ENCODE peak calls at places on chromosomes 3 and 15, in nine cellular contexts. T, P, W, G, L, Z, Q, N and X are unnamed samples.

GRCh38 chr3:16906679-16907078 is 21.9 kb downstream of the PLCL2 start:
- DNase-seq in T (peak), P (peak), W (no peak), G (no peak), L (peak), Z (peak), Q (peak), N (no peak), X (no peak)

GRCh38 chr3:162021206-162021605 is 524.6 kb downstream of the OTOL1 start:
- DNase-seq in T (no peak), P (no peak), W (no peak), G (no peak), L (no peak), Z (no peak), Q (peak), N (no peak), X (no peak)

GRCh38 chr15:63506537-63507035 is 2.2 kb downstream of the USP3 start:
- DNase-seq in T (no peak), P (no peak), W (no peak), G (no peak), L (no peak), Z (no peak), Q (no peak), N (no peak), X (no peak)

GRCh38 chr15:77224352-77224751 is 153.4 kb upstream of the TSPAN3 start:
- DNase-seq in T (no peak), P (no peak), W (no peak), G (no peak), L (no peak), Z (no peak), Q (no peak), N (no peak), X (no peak)

GRCh38 chr15:85600001-85600400 is 194.7 kb downstream of the KLHL25 start:
- DNase-seq in T (no peak), P (no peak), W (no peak), G (no peak), L (no peak), Z (no peak), Q (no peak), N (no peak), X (no peak)

GRCh38 chr15:89662893-89663673 is 7.8 kb upstream of the KIF7 start:
- DNase-seq in T (peak), P (peak), W (peak), G (peak), L (peak), Z (peak), Q (peak), N (no peak), X (peak)

GRCh38 chr3:46861996-46862688 is 1.1 kb downstream of the MYL3 start:
- DNase-seq in T (peak), P (no peak), W (no peak), G (peak), L (no peak), Z (peak), Q (no peak), N (no peak), X (no peak)

GRCh38 chr3:8839607-8840325 is 70.4 kb upstream of the OXTR start:
- DNase-seq in T (no peak), P (no peak), W (no peak), G (no peak), L (no peak), Z (no peak), Q (peak), N (no peak), X (no peak)

GRCh38 chr3:177481329-177481728 is 284.0 kb upstream of the TBL1XR1 start:
- DNase-seq in T (no peak), P (no peak), W (no peak), G (no peak), L (no peak), Z (no peak), Q (no peak), N (no peak), X (no peak)

GRCh38 chr15:72306211-72306785 is 13.7 kb downstream of the CELF6 start:
- DNase-seq in T (no peak), P (peak), W (no peak), G (peak), L (peak), Z (no peak), Q (peak), N (peak), X (no peak)

GRCh38 chr3:38627956-38628355 is 21.5 kb downstream of the SCN5A start:
- DNase-seq in T (no peak), P (no peak), W (no peak), G (no peak), L (peak), Z (no peak), Q (no peak), N (no peak), X (no peak)

GRCh38 chr3:136141891-136142290 is 54.2 kb downstream of the MSL2 start:
- DNase-seq in T (no peak), P (no peak), W (no peak), G (no peak), L (no peak), Z (no peak), Q (peak), N (no peak), X (no peak)

GRCh38 chr3:48086736-48087470 is 70.7 kb upstream of the MAP4 start:
- DNase-seq in T (no peak), P (peak), W (peak), G (no peak), L (peak), Z (no peak), Q (peak), N (no peak), X (peak)

GRCh38 chr15:47711654-47712053 is 5.7 kb upstream of the SEMA6D start:
- DNase-seq in T (no peak), P (no peak), W (no peak), G (no peak), L (peak), Z (no peak), Q (no peak), N (no peak), X (no peak)

GRCh38 chr3:194132465-194133358 is 3.2 kb upstream of the HES1 start:
- DNase-seq in T (no peak), P (no peak), W (no peak), G (peak), L (no peak), Z (no peak), Q (no peak), N (no peak), X (no peak)

GRCh38 chr15:69679623-69680228 is 227.1 kb downstream of the RPLP1 start:
- DNase-seq in T (no peak), P (no peak), W (no peak), G (no peak), L (no peak), Z (no peak), Q (no peak), N (peak), X (no peak)

GRCh38 chr3:65883614-65884013 is 155.1 kb downstream of the MAGI1 start:
- DNase-seq in T (no peak), P (no peak), W (no peak), G (no peak), L (peak), Z (no peak), Q (peak), N (no peak), X (no peak)

GRCh38 chr3:120114981-120115380 is 20.7 kb upstream of the GSK3B start:
- DNase-seq in T (no peak), P (no peak), W (no peak), G (no peak), L (no peak), Z (no peak), Q (peak), N (no peak), X (no peak)

GRCh38 chr3:177351757-177352158 is 154.5 kb upstream of the TBL1XR1 start:
- DNase-seq in T (no peak), P (no peak), W (no peak), G (no peak), L (no peak), Z (no peak), Q (no peak), N (peak), X (no peak)

GRCh38 chr15:62624541-62625399 is 417.8 kb upstream of the TPM1 start:
- DNase-seq in T (peak), P (peak), W (peak), G (no peak), L (peak), Z (no peak), Q (peak), N (peak), X (no peak)

GRCh38 chr15:55789066-55789660 is 46.2 kb upstream of the PRTG start:
- DNase-seq in T (no peak), P (no peak), W (no peak), G (no peak), L (no peak), Z (no peak), Q (no peak), N (no peak), X (no peak)

GRCh38 chr3:21484323-21485154 is 266.5 kb downstream of the ZNF385D start:
- DNase-seq in T (no peak), P (peak), W (peak), G (no peak), L (peak), Z (peak), Q (peak), N (no peak), X (peak)

GRCh38 chr3:140288575-140288974 is 353.6 kb downstream of the CLSTN2 start:
- DNase-seq in T (no peak), P (no peak), W (no peak), G (no peak), L (no peak), Z (no peak), Q (no peak), N (no peak), X (no peak)

GRCh38 chr3:113097821-113098516 is 107.2 kb downstream of the GTPBP8 start:
- DNase-seq in T (no peak), P (peak), W (peak), G (no peak), L (peak), Z (no peak), Q (peak), N (no peak), X (peak)

GRCh38 chr15:99961011-99961441 is 227.8 kb upstream of the LYSMD4 start:
- DNase-seq in T (no peak), P (no peak), W (no peak), G (peak), L (peak), Z (peak), Q (no peak), N (no peak), X (no peak)

GRCh38 chr3:33006571-33007286 is 55.3 kb downstream of the CCR4 start:
- DNase-seq in T (no peak), P (no peak), W (no peak), G (no peak), L (no peak), Z (no peak), Q (peak), N (no peak), X (no peak)

DNA sequence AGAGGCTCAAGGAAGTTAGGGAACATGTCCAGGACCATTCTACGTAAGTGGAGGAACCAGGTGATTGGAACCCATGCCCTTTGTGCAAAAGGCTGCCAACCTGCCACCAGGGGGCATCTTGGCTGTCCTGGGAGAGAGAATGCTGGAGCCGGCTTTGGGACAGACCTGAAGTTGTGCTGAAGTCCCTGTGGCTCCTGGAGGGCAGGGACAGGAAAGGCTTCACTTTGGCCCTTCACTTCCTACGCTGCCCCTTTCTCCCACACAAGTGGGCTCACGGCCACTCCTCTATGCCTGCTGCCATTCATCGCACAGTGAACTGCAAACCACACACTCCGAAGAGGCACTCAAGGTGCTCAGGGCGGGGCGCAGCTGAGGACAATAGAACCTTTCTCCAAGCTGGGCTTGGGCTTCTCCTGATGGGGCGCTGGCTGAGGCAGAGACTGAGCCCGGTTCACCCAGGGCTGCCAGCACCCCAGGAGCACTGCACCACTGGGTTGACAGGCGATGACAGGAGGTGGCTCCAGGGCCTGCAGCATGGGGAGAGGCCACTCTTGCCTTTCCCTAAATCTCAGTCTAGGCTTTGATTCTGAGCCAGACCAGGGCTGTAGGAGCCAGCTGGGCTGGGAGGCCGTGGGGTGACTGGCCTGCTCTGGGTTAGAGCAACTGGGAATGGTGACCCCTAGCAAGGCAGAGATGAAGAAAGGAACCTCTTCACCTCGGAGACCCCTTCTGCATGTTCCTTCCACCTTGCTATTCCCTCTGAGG is 8.4 kb downstream of the SHF start:
- DNase-seq in T (no peak), P (no peak), W (no peak), G (no peak), L (no peak), Z (peak), Q (no peak), N (no peak), X (no peak)
- TF ChIP-seq CTCF in T (no peak), P (peak), W (peak), G (peak), L (peak), Z (peak), Q (peak), N (peak), X (peak)

GRCh38 chr3:56799251-56799882 is 2.4 kb downstream of the ARHGEF3 start:
- DNase-seq in T (peak), P (no peak), W (peak), G (no peak), L (peak), Z (no peak), Q (peak), N (peak), X (no peak)
- H3K4me3 ChIP-seq in T (peak), P (no peak), W (peak), G (peak), L (peak), Z (peak), Q (no peak), N (peak), X (no peak)

GRCh38 chr15:35750051-35750450 is 204.1 kb upstream of the DPH6 start:
- DNase-seq in T (no peak), P (no peak), W (no peak), G (no peak), L (no peak), Z (no peak), Q (no peak), N (no peak), X (no peak)

GRCh38 chr15:35748105-35748504 is 202.1 kb upstream of the DPH6 start:
- DNase-seq in T (no peak), P (no peak), W (no peak), G (no peak), L (no peak), Z (no peak), Q (no peak), N (no peak), X (no peak)

GRCh38 chr15:35753486-35753885 is 207.5 kb upstream of the DPH6 start:
- DNase-seq in T (no peak), P (peak), W (peak), G (no peak), L (peak), Z (no peak), Q (peak), N (no peak), X (no peak)

GRCh38 chr15:35752134-35752466 is 206.1 kb upstream of the DPH6 start:
- DNase-seq in T (no peak), P (no peak), W (no peak), G (no peak), L (no peak), Z (no peak), Q (no peak), N (no peak), X (no peak)

GRCh38 chr15:35751421-35752133 is 205.6 kb upstream of the DPH6 start:
- DNase-seq in T (peak), P (peak), W (no peak), G (peak), L (peak), Z (peak), Q (peak), N (no peak), X (no peak)
- TF ChIP-seq CTCF in T (peak), P (peak), W (peak), G (peak), L (peak), Z (peak), Q (peak), N (peak), X (peak)

GRCh38 chr3:151721294-151721693 is 12.4 kb upstream of the AADACL2 start:
- DNase-seq in T (no peak), P (no peak), W (no peak), G (no peak), L (no peak), Z (no peak), Q (no peak), N (no peak), X (no peak)
- H3K4me3 ChIP-seq in T (no peak), P (no peak), W (no peak), G (no peak), L (no peak), Z (no peak), Q (no peak), N (no peak), X (no peak)

GRCh38 chr15:29208352-29208751 is 61.3 kb downstream of the NSMCE3 start:
- DNase-seq in T (no peak), P (peak), W (no peak), G (no peak), L (peak), Z (no peak), Q (no peak), N (no peak), X (no peak)
- TF ChIP-seq CTCF in T (no peak), P (no peak), W (no peak), G (no peak), L (no peak), Z (no peak), Q (no peak), N (no peak), X (no peak)

GRCh38 chr15:92906563-92907081 is 6.5 kb downstream of the CHD2 start:
- DNase-seq in T (no peak), P (no peak), W (no peak), G (no peak), L (no peak), Z (peak), Q (peak), N (peak), X (no peak)
- H3K4me3 ChIP-seq in T (peak), P (peak), W (peak), G (no peak), L (peak), Z (no peak), Q (no peak), N (peak), X (no peak)

GRCh38 chr3:42613462-42613861 is 13.0 kb downstream of the NKTR start:
- DNase-seq in T (no peak), P (no peak), W (no peak), G (no peak), L (no peak), Z (no peak), Q (no peak), N (no peak), X (no peak)
- TF ChIP-seq CTCF in T (peak), P (peak), W (peak), G (peak), L (peak), Z (peak), Q (peak), N (peak), X (peak)

DNA sequence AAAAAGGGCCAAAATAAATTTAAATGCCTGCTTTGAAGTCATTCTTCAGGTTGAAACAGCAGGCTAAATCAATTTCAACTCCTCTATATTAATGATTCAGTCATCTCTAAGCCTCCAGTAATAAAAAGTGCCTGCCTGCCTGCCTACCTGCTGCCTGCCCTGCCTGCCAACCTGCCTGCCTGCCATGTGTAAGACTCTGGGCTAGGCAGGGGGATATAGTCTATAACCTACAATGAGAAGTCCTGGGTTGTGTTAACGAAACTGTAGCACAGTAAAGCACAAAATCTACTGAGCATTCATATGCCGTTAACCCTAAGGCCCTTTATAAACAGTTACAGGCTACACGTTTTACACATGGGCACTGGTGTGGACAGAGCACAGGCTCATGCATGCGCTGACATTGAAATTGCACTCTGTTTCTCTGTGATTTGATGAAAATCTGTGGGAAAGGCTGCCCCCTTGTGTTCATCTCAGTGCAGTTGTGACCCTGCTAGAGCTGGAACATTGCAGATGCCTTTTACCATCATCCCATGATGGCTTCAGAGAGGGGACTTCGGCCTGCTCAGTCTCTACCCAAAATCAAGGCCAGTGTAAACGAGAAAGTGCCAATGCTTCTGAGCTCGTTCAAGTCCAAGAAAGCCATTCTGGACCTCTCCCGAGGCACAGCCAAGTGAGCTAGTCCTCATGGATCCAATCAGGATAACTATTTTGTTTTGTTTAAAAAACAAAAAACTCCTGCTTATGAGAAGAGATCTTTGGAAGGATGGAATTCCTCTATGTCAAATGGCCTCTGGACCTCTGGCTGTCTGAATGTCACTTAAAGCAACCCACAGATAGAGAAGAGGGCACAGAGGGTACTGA is 64.6 kb downstream of the EFL1 start:
- DNase-seq in T (peak), P (peak), W (peak), G (peak), L (peak), Z (peak), Q (peak), N (peak), X (no peak)
- H3K4me3 ChIP-seq in T (no peak), P (no peak), W (no peak), G (no peak), L (no peak), Z (no peak), Q (no peak), N (no peak), X (no peak)